ENCODE peak calls at places on chromosomes 11 and 22, in seven cellular contexts. T is HCT116, A is adrenal gland, V is OCI-LY7, I is A549, K is RWPE1, H is fibroblast of lung. R is an unnamed sample.

GRCh38 chr22:46512683-46513082 is 24.7 kb downstream of the CELSR1 start:
- DNase-seq in T (no peak), A (no peak), V (no peak), I (no peak), K (no peak), H (no peak), R (no peak)

GRCh38 chr11:119791047-119791446 is 62.0 kb upstream of the NECTIN1 start:
- DNase-seq in T (no peak), A (no peak), V (no peak), I (no peak), K (no peak), H (no peak), R (no peak)

GRCh38 chr11:126824035-126824607 is 176.4 kb downstream of the KIRREL3 start:
- DNase-seq in T (no peak), A (no peak), V (no peak), I (no peak), K (no peak), H (no peak), R (no peak)

GRCh38 chr11:59668188-59668949 is 468 bp downstream of the PATL1 start:
- DNase-seq in T (no peak), A (peak; percentile 89), V (no peak), I (peak; percentile 63), K (peak; percentile 68), H (peak; percentile 39), R (peak; percentile 38)

GRCh38 chr11:57432714-57433163 is 5.8 kb upstream of the SLC43A3 start:
- DNase-seq in T (no peak), A (peak; percentile 32), V (no peak), I (no peak), K (no peak), H (peak; percentile 93), R (peak; percentile 20)

GRCh38 chr22:38799265-38800002 is 5.5 kb upstream of the DNAL4 start:
- DNase-seq in T (no peak), A (no peak), V (no peak), I (no peak), K (no peak), H (peak; percentile 24), R (no peak)

GRCh38 chr11:17386331-17387084 is 2.0 kb downstream of the KCNJ11 start:
- DNase-seq in T (peak; percentile 18), A (peak; percentile 61), V (peak; percentile 69), I (peak; percentile 65), K (peak; percentile 26), H (peak; percentile 12), R (no peak)

GRCh38 chr11:133821776-133822175 is 23.5 kb downstream of the SPATA19 start:
- DNase-seq in T (peak; percentile 27), A (peak; percentile 40), V (peak; percentile 38), I (peak; percentile 20), K (no peak), H (peak; percentile 12), R (no peak)

GRCh38 chr11:111364503-111364902 is 14.6 kb downstream of the POU2AF1 start:
- DNase-seq in T (no peak), A (no peak), V (no peak), I (no peak), K (no peak), H (no peak), R (no peak)

GRCh38 chr11:117703209-117703608 is 93.8 kb downstream of the DSCAML1 start:
- DNase-seq in T (no peak), A (no peak), V (no peak), I (no peak), K (no peak), H (no peak), R (no peak)

GRCh38 chr22:46748948-46749681 is 11.1 kb upstream of the CERK start:
- DNase-seq in T (no peak), A (peak; percentile 48), V (no peak), I (no peak), K (no peak), H (peak; percentile 45), R (no peak)

GRCh38 chr11:94602430-94603372 is 35.5 kb downstream of the PIWIL4 start:
- DNase-seq in T (no peak), A (peak; percentile 81), V (peak; percentile 75), I (peak; percentile 28), K (peak; percentile 66), H (peak; percentile 77), R (no peak)

GRCh38 chr11:35588627-35589026 is 29.6 kb upstream of the FJX1 start:
- DNase-seq in T (no peak), A (no peak), V (no peak), I (no peak), K (no peak), H (peak; percentile 78), R (no peak)

GRCh38 chr11:34330653-34331052 is 27.2 kb downstream of the ABTB2 start:
- DNase-seq in T (no peak), A (no peak), V (no peak), I (no peak), K (no peak), H (no peak), R (no peak)

GRCh38 chr11:14973621-14974020 is 1.5 kb upstream of the CALCA start:
- DNase-seq in T (no peak), A (no peak), V (no peak), I (no peak), K (no peak), H (peak; percentile 15), R (no peak)

GRCh38 chr11:33723238-33723881 is 12.9 kb downstream of the CD59 start:
- DNase-seq in T (peak; percentile 72), A (peak; percentile 72), V (no peak), I (peak; percentile 73), K (peak; percentile 68), H (peak; percentile 92), R (no peak)

GRCh38 chr11:113176561-113176960 is 137.8 kb upstream of the TTC12 start:
- DNase-seq in T (no peak), A (no peak), V (no peak), I (no peak), K (no peak), H (peak; percentile 73), R (no peak)

GRCh38 chr22:36579441-36579840 is 50.5 kb upstream of the EIF3D start:
- DNase-seq in T (no peak), A (no peak), V (no peak), I (no peak), K (no peak), H (no peak), R (no peak)

GRCh38 chr22:20238567-20239062 is 29.5 kb downstream of the RTN4R start:
- DNase-seq in T (peak; percentile 13), A (no peak), V (peak; percentile 63), I (peak; percentile 74), K (peak; percentile 42), H (no peak), R (no peak)

GRCh38 chr11:65095974-65096806 is at the start of gene VPS51:
- DNase-seq in T (peak; percentile 88), A (peak; percentile 98), V (peak; percentile 94), I (peak; percentile 95), K (peak; percentile 93), H (peak; percentile 90), R (peak; percentile 76)
- H3K27ac ChIP-seq in T (peak within 1 kb of the TSS; percentile 63), A (peak within 1 kb of the TSS; percentile 81), V (peak within 1 kb of the TSS; percentile 68), I (peak within 1 kb of the TSS; percentile 96), K (peak within 1 kb of the TSS; percentile 85), H (peak within 1 kb of the TSS; percentile 85), R (peak within 1 kb of the TSS; percentile 77)

DNA sequence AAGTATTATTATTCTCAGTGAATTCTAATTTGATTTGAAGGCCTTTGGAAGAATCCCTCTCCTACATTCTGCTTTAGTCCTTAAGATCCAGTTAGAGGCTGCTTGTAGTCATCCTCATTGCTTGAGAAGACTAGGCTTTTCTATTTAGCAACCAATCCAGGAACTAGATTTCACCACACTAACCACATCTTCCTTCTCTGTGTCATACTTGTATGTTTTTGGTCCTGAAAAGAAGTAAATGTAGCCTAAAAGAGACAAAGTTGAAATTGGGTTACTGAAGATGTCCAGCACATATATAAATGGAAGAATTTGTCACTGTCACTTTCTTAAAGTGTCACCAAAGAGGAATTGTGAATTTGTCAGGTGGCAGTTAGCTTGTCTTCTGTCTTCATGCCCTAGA is 46.6 kb upstream of the MMP7 start:
- DNase-seq in T (no peak), A (no peak), V (no peak), I (no peak), K (no peak), H (peak; percentile 20), R (no peak)
- H3K27ac ChIP-seq in T (no peak overlapping the region), A (no peak overlapping the region), V (no peak overlapping the region), I (no peak overlapping the region), K (no peak overlapping the region), H (no peak overlapping the region), R (no peak overlapping the region)

DNA sequence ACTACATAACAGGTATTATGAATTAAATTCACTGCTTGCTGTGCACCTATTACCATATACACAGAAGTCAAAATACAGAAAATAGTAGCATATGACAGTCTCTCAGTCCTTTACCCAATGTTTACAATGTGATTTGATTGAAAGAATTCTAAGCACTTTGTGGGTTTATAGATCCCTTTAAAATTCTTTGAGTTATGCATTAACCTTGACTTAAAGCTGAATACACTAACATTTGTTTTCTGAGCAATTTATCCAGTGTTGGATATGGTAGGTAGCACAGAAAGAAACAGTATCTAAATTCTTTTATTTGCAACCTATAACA is 230.8 kb upstream of the DDI1 start:
- DNase-seq in T (no peak), A (no peak), V (no peak), I (no peak), K (no peak), H (no peak), R (no peak)
- H3K27ac ChIP-seq in T (no peak overlapping the region), A (no peak overlapping the region), V (no peak overlapping the region), I (peak overlapping the region; percentile 74), K (no peak overlapping the region), H (no peak overlapping the region), R (no peak overlapping the region)

GRCh38 chr11:60924906-60925684 is 835 bp downstream of the TMEM132A start:
- DNase-seq in T (no peak), A (peak; percentile 17), V (no peak), I (no peak), K (no peak), H (no peak), R (no peak)
- H3K27ac ChIP-seq in T (peak overlapping the region; percentile 71), A (no peak overlapping the region), V (no peak overlapping the region), I (peak overlapping the region; percentile 97), K (peak overlapping the region; percentile 70), H (no peak overlapping the region), R (no peak overlapping the region)